ENCODE peak calls at places on chromosomes 12 and 14, in five cellular contexts. J, E, B, T and A are unnamed samples.

GRCh38 chr12:67910360-67911292 is 78.6 kb upstream of the IFNG-AS1 start:
- DNase-seq in B (peak), E (peak), T (no peak), J (no peak), A (no peak)

GRCh38 chr12:68481181-68481941 is 129.3 kb upstream of the RAP1B start:
- DNase-seq in E (no peak), B (no peak), T (peak), J (no peak), A (no peak)

GRCh38 chr14:105528859-105529505 is 2.6 kb downstream of the TMEM121 start:
- DNase-seq in E (no peak), J (peak), B (no peak), T (peak), A (peak)

GRCh38 chr12:56900583-56900982 is 33.6 kb downstream of the SDR9C7 start:
- DNase-seq in J (no peak), E (peak), T (no peak), B (peak), A (no peak)

GRCh38 chr12:12451063-12451462 is 94.2 kb downstream of the BORCS5 start:
- DNase-seq in E (peak), T (no peak), J (no peak), B (no peak), A (no peak)

GRCh38 chr12:13383379-13383778 is 186.9 kb downstream of the EMP1 start:
- DNase-seq in B (no peak), T (no peak), E (peak), J (no peak), A (no peak)

GRCh38 chr14:104263671-104264358 is 125.4 kb downstream of the KIF26A start:
- DNase-seq in T (no peak), B (no peak), E (no peak), J (no peak), A (no peak)

GRCh38 chr12:118537481-118537917 is 161.1 kb downstream of the SUDS3 start:
- DNase-seq in E (no peak), J (no peak), B (no peak), T (no peak), A (no peak)

GRCh38 chr12:3034067-3034750 is 43.0 kb upstream of the TSPAN9 start:
- DNase-seq in E (peak), B (peak), T (peak), J (peak), A (peak)

GRCh38 chr12:122422769-122423257 is 344 bp upstream of the CLIP1 start:
- DNase-seq in J (peak), B (no peak), T (peak), E (peak), A (peak)

GRCh38 chr12:4824415-4824814 is 85.3 kb upstream of the KCNA1 start:
- DNase-seq in E (peak), J (no peak), T (no peak), B (no peak), A (no peak)

GRCh38 chr12:53413485-53414215 is 10.0 kb upstream of the AMHR2 start:
- DNase-seq in J (no peak), B (no peak), E (no peak), T (no peak), A (no peak)

GRCh38 chr12:77625441-77625840 is 205.3 kb upstream of the NAV3 start:
- DNase-seq in E (peak), B (peak), J (no peak), T (no peak), A (no peak)

GRCh38 chr12:3269594-3269993 is 192.4 kb downstream of the TSPAN9 start:
- DNase-seq in T (no peak), J (no peak), E (no peak), B (no peak), A (no peak)

GRCh38 chr12:53054112-53054878 is 4.4 kb downstream of the TNS2 start:
- DNase-seq in T (peak), J (peak), B (peak), E (peak), A (peak)

GRCh38 chr14:75522224-75522764 is at the start of gene BATF:
- DNase-seq in J (peak), T (peak), E (no peak), B (no peak), A (peak)

GRCh38 chr12:94941440-94941862 is 62.0 kb downstream of the NDUFA12 start:
- DNase-seq in E (peak), J (no peak), B (peak), T (peak), A (no peak)

GRCh38 chr14:52048641-52049204 is 20.1 kb downstream of the NID2 start:
- DNase-seq in T (no peak), B (no peak), J (no peak), E (peak), A (no peak)

GRCh38 chr14:39939023-39939422 is 506.8 kb upstream of the FBXO33 start:
- DNase-seq in E (peak), B (no peak), J (no peak), T (no peak), A (no peak)